ENCODE peak calls at places on chromosomes 4 and X, in ten cellular contexts. P is adrenal gland, N is psoas muscle, E is HCT116, C is suprapubic skin, X is lung, O is colonic mucosa, A is MM.1S, B is hepatocyte, Z is heart left ventricle. R is an unnamed sample.

GRCh38 chr4:118206627-118207026 is 146.2 kb downstream of the PRSS12 start:
- DNase-seq in P (no peak), N (no peak), E (no peak), C (no peak), X (no peak), O (no peak), A (no peak), B (no peak), Z (no peak), R (peak)

GRCh38 chrX:37685452-37686347 is at the start of gene XK:
- DNase-seq in P (peak), N (peak), E (peak), C (no peak), X (peak), O (peak), A (peak), B (peak), Z (peak), R (peak)

GRCh38 chr4:101238706-101239105 is 108.6 kb downstream of the PPP3CA start:
- DNase-seq in P (no peak), N (no peak), E (no peak), C (no peak), X (no peak), O (no peak), A (no peak), B (no peak), Z (no peak), R (peak)

GRCh38 chrX:36957425-36958328 is 50.5 kb upstream of the FAM47C start:
- DNase-seq in P (no peak), N (no peak), E (no peak), C (no peak), X (peak), O (no peak), A (no peak), B (peak), Z (no peak), R (no peak)

GRCh38 chr4:41339812-41340809 is 83.4 kb downstream of the UCHL1 start:
- DNase-seq in P (peak), N (no peak), E (no peak), C (no peak), X (no peak), O (no peak), A (no peak), B (peak), Z (no peak), R (peak)

GRCh38 chr4:10185518-10186227 is 69.1 kb upstream of the WDR1 start:
- DNase-seq in P (no peak), N (no peak), E (no peak), C (no peak), X (no peak), O (no peak), A (no peak), B (no peak), Z (peak), R (no peak)

GRCh38 chr4:70000713-70001112 is 4.9 kb downstream of the STATH start:
- DNase-seq in P (no peak), N (no peak), E (no peak), C (no peak), X (no peak), O (no peak), A (no peak), B (no peak), Z (no peak), R (no peak)

GRCh38 chr4:171594293-171594692 is 218.9 kb upstream of the GALNTL6 start:
- DNase-seq in P (no peak), N (no peak), E (no peak), C (no peak), X (no peak), O (no peak), A (no peak), B (no peak), Z (no peak), R (no peak)

GRCh38 chrX:115183980-115184379 is 5.2 kb upstream of the RBMXL3 start:
- DNase-seq in P (no peak), N (no peak), E (no peak), C (no peak), X (no peak), O (no peak), A (no peak), B (no peak), Z (no peak), R (peak)

GRCh38 chr4:110631582-110632505 is 9.0 kb upstream of the PITX2 start:
- DNase-seq in P (peak), N (peak), E (peak), C (no peak), X (peak), O (peak), A (peak), B (peak), Z (peak), R (peak)

GRCh38 chr4:190020790-190021717 is 6.0 kb downstream of the FRG2 start:
- DNase-seq in P (peak), N (no peak), E (no peak), C (no peak), X (peak), O (peak), A (no peak), B (peak), Z (no peak), R (peak)

GRCh38 chr4:188015025-188015778 is 19.6 kb downstream of the ZFP42 start:
- DNase-seq in P (no peak), N (no peak), E (no peak), C (no peak), X (no peak), O (no peak), A (no peak), B (peak), Z (no peak), R (no peak)

GRCh38 chrX:2266445-2267349 is 234.1 kb downstream of the DHRSX start:
- DNase-seq in P (no peak), N (no peak), E (no peak), C (peak), X (no peak), O (no peak), A (no peak), B (no peak), Z (no peak), R (no peak)

GRCh38 chr4:164956766-164957643 is 20.5 kb downstream of the TRIM61 start:
- DNase-seq in P (peak), N (peak), E (no peak), C (peak), X (peak), O (peak), A (peak), B (peak), Z (peak), R (peak)

GRCh38 chr4:186726440-186727148 is 2.9 kb upstream of the FAT1 start:
- DNase-seq in P (peak), N (peak), E (peak), C (peak), X (peak), O (peak), A (peak), B (peak), Z (peak), R (peak)

GRCh38 chr4:182280439-182281111 is 37.4 kb downstream of the TENM3 start:
- DNase-seq in P (no peak), N (no peak), E (no peak), C (no peak), X (no peak), O (no peak), A (no peak), B (no peak), Z (no peak), R (peak)

GRCh38 chr4:63717384-63717783 is 691.9 kb downstream of the TECRL start:
- DNase-seq in P (no peak), N (no peak), E (no peak), C (no peak), X (no peak), O (no peak), A (peak), B (peak), Z (no peak), R (peak)
- TF ChIP-seq CTCF in P (no peak), N (no peak), E (no peak), C (no peak), X (no peak), O (no peak), A (peak), B (peak), Z (no peak), R (peak)

DNA sequence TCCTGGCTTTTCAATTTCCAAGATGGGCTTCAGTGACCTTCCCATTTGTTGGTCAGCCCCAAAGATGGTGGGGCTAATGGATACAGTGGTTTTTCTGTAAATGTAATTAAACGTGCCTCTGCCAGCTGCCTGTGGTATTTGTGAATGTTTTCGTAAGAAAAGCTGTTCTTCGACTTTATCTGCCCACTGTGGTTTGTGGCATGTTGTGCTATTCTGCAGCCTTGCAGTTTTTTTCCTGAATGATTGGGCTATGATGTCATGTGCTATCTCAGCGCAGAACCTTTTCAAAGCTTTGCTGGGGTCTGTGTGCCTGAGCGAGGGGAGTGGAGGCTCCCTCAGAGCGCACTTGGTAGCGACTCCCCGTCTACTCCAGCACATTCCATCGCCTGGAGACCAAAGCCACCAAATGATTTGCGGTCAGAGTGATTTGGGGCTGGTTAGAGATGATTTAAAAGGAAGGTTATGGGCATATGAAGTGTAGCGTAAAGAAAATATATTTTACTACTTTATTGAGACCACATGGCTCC is 137.5 kb downstream of the PALLD start:
- DNase-seq in P (no peak), N (no peak), E (no peak), C (no peak), X (no peak), O (no peak), A (no peak), B (peak), Z (no peak), R (peak)
- H3K4me3 ChIP-seq in P (no peak), N (peak), E (peak), C (no peak), X (no peak), O (no peak), A (no peak), B (peak), Z (no peak), R (no peak)

GRCh38 chr4:66108898-66109297 is 438.6 kb upstream of the EPHA5 start:
- DNase-seq in P (no peak), N (no peak), E (no peak), C (no peak), X (no peak), O (no peak), A (no peak), B (no peak), Z (no peak), R (peak)
- TF ChIP-seq CTCF in P (no peak), N (no peak), E (no peak), C (no peak), X (no peak), O (no peak), A (no peak), B (peak), Z (no peak), R (peak)

GRCh38 chr4:99091174-99091573 is 2.6 kb upstream of the ADH5 start:
- DNase-seq in P (no peak), N (no peak), E (no peak), C (no peak), X (no peak), O (no peak), A (no peak), B (no peak), Z (no peak), R (no peak)
- H3K4me3 ChIP-seq in P (no peak), N (no peak), E (no peak), C (peak), X (no peak), O (no peak), A (no peak), B (no peak), Z (no peak), R (no peak)

DNA sequence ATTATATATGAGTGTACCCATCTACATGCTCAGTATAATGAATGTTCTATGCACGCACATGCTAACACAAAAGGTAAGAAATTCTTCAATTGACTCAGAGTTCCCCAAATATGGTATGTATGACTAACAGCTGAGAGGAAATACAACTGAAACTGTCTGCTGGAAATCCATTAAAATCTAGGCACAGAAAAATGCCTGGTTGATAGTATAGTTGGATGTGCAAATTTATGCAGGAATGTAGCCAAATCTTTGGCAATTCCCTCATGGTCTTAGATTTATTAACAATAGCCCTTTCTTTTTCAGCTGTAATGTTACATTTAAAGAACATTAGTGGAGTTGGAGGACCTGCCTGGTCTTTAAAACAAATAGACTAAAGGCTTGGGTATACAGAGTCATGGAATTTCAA is 5.5 kb downstream of the CAMK2D start:
- DNase-seq in P (no peak), N (no peak), E (no peak), C (no peak), X (no peak), O (no peak), A (no peak), B (no peak), Z (no peak), R (peak)
- TF ChIP-seq CTCF in P (no peak), N (no peak), E (no peak), C (no peak), X (no peak), O (no peak), A (no peak), B (no peak), Z (no peak), R (no peak)